ENCODE peak calls at places on chromosomes 7 and 10, in ten cellular contexts. One of them, this sample, is unnamed.

GRCh38 chr7:45984386-45985295 is 63.6 kb upstream of the IGFBP3 start:
- DNase-seq in uterus: no peak
- DNase-seq in tibial nerve: no peak
- DNase-seq in astrocyte of the spinal cord: no peak
- DNase-seq in AG10803: no peak
- DNase-seq in foreskin fibroblast: no peak
- DNase-seq in brain microvascular endothelial cell: no peak
- DNase-seq in H7: peak; percentile 29
- DNase-seq in hepatocyte: no peak
- DNase-seq in endodermal cell: peak; percentile 49
- DNase-seq in this sample: no peak

GRCh38 chr7:92422926-92423325 is 24.4 kb upstream of the GATAD1 start:
- DNase-seq in H7: no peak
- DNase-seq in AG10803: no peak
- DNase-seq in astrocyte of the spinal cord: no peak
- DNase-seq in endodermal cell: no peak
- DNase-seq in uterus: no peak
- DNase-seq in foreskin fibroblast: no peak
- DNase-seq in tibial nerve: no peak
- DNase-seq in hepatocyte: no peak
- DNase-seq in brain microvascular endothelial cell: no peak
- DNase-seq in this sample: no peak

GRCh38 chr7:22732556-22733126 is 5.6 kb downstream of the IL6 start:
- DNase-seq in astrocyte of the spinal cord: peak; percentile 25
- DNase-seq in hepatocyte: no peak
- DNase-seq in endodermal cell: no peak
- DNase-seq in H7: no peak
- DNase-seq in foreskin fibroblast: no peak
- DNase-seq in uterus: no peak
- DNase-seq in brain microvascular endothelial cell: peak; percentile 34
- DNase-seq in tibial nerve: no peak
- DNase-seq in AG10803: peak; percentile 66
- DNase-seq in this sample: no peak

GRCh38 chr10:82572686-82573226 is 697.8 kb downstream of the NRG3 start:
- DNase-seq in hepatocyte: no peak
- DNase-seq in tibial nerve: no peak
- DNase-seq in endodermal cell: no peak
- DNase-seq in H7: no peak
- DNase-seq in astrocyte of the spinal cord: no peak
- DNase-seq in AG10803: no peak
- DNase-seq in uterus: no peak
- DNase-seq in foreskin fibroblast: no peak
- DNase-seq in brain microvascular endothelial cell: no peak
- DNase-seq in this sample: no peak

GRCh38 chr7:56110611-56111010 is 4.3 kb upstream of the CHCHD2 start:
- DNase-seq in endodermal cell: no peak
- DNase-seq in astrocyte of the spinal cord: no peak
- DNase-seq in uterus: no peak
- DNase-seq in foreskin fibroblast: no peak
- DNase-seq in hepatocyte: no peak
- DNase-seq in tibial nerve: no peak
- DNase-seq in H7: no peak
- DNase-seq in brain microvascular endothelial cell: no peak
- DNase-seq in AG10803: no peak
- DNase-seq in this sample: no peak

GRCh38 chr10:15374156-15374555 is 3.1 kb upstream of the FAM171A1 start:
- DNase-seq in hepatocyte: no peak
- DNase-seq in foreskin fibroblast: no peak
- DNase-seq in AG10803: no peak
- DNase-seq in H7: peak; percentile 39
- DNase-seq in tibial nerve: no peak
- DNase-seq in astrocyte of the spinal cord: no peak
- DNase-seq in brain microvascular endothelial cell: no peak
- DNase-seq in uterus: no peak
- DNase-seq in endodermal cell: peak; percentile 59
- DNase-seq in this sample: no peak

GRCh38 chr7:45593121-45593541 is 19.0 kb downstream of the ADCY1 start:
- DNase-seq in H7: peak; percentile 11
- DNase-seq in astrocyte of the spinal cord: no peak
- DNase-seq in uterus: no peak
- DNase-seq in foreskin fibroblast: no peak
- DNase-seq in brain microvascular endothelial cell: no peak
- DNase-seq in hepatocyte: no peak
- DNase-seq in endodermal cell: peak; percentile 10
- DNase-seq in tibial nerve: no peak
- DNase-seq in AG10803: no peak
- DNase-seq in this sample: no peak

GRCh38 chr10:42992957-42993390 is 83.9 kb upstream of the RET start:
- DNase-seq in foreskin fibroblast: no peak
- DNase-seq in uterus: no peak
- DNase-seq in endodermal cell: no peak
- DNase-seq in tibial nerve: no peak
- DNase-seq in brain microvascular endothelial cell: no peak
- DNase-seq in hepatocyte: no peak
- DNase-seq in astrocyte of the spinal cord: no peak
- DNase-seq in AG10803: no peak
- DNase-seq in H7: peak; percentile 20
- DNase-seq in this sample: no peak

GRCh38 chr7:7183061-7183832 is 903 bp downstream of the C1GALT1 start:
- DNase-seq in endodermal cell: peak; percentile 77
- DNase-seq in tibial nerve: no peak
- DNase-seq in H7: peak; percentile 70
- DNase-seq in hepatocyte: peak; percentile 75
- DNase-seq in AG10803: peak; percentile 11
- DNase-seq in brain microvascular endothelial cell: peak; percentile 18
- DNase-seq in foreskin fibroblast: peak; percentile 59
- DNase-seq in astrocyte of the spinal cord: peak; percentile 54
- DNase-seq in uterus: no peak
- DNase-seq in this sample: no peak

GRCh38 chr10:72308320-72308987 is 34.7 kb downstream of the DDIT4 start:
- DNase-seq in astrocyte of the spinal cord: peak; percentile 81
- DNase-seq in H7: no peak
- DNase-seq in uterus: peak; percentile 78
- DNase-seq in foreskin fibroblast: peak; percentile 88
- DNase-seq in hepatocyte: peak; percentile 86
- DNase-seq in AG10803: peak; percentile 71
- DNase-seq in endodermal cell: no peak
- DNase-seq in brain microvascular endothelial cell: peak; percentile 84
- DNase-seq in tibial nerve: no peak
- DNase-seq in this sample: peak; percentile 38

GRCh38 chr10:73119457-73119856 is 9.2 kb downstream of the NUDT13 start:
- DNase-seq in astrocyte of the spinal cord: no peak
- DNase-seq in hepatocyte: no peak
- DNase-seq in AG10803: no peak
- DNase-seq in endodermal cell: no peak
- DNase-seq in tibial nerve: no peak
- DNase-seq in H7: no peak
- DNase-seq in uterus: no peak
- DNase-seq in foreskin fibroblast: no peak
- DNase-seq in brain microvascular endothelial cell: no peak
- DNase-seq in this sample: no peak

GRCh38 chr10:9613338-9613737 is 1404.3 kb upstream of the CELF2 start:
- DNase-seq in tibial nerve: no peak
- DNase-seq in brain microvascular endothelial cell: no peak
- DNase-seq in hepatocyte: no peak
- DNase-seq in AG10803: no peak
- DNase-seq in uterus: no peak
- DNase-seq in foreskin fibroblast: peak; percentile 34
- DNase-seq in H7: no peak
- DNase-seq in endodermal cell: no peak
- DNase-seq in astrocyte of the spinal cord: no peak
- DNase-seq in this sample: no peak

GRCh38 chr10:78944658-78945333 is 124.0 kb upstream of the ZMIZ1 start:
- DNase-seq in AG10803: peak; percentile 98
- DNase-seq in uterus: peak; percentile 91
- DNase-seq in tibial nerve: peak; percentile 72
- DNase-seq in brain microvascular endothelial cell: peak; percentile 95
- DNase-seq in astrocyte of the spinal cord: peak; percentile 98
- DNase-seq in endodermal cell: peak; percentile 59
- DNase-seq in H7: no peak
- DNase-seq in hepatocyte: peak; percentile 85
- DNase-seq in foreskin fibroblast: peak; percentile 96
- DNase-seq in this sample: peak; percentile 76

GRCh38 chr7:100679927-100680588 is 6.5 kb downstream of the GNB2 start:
- DNase-seq in hepatocyte: no peak
- DNase-seq in astrocyte of the spinal cord: no peak
- DNase-seq in uterus: peak; percentile 70
- DNase-seq in AG10803: peak; percentile 38
- DNase-seq in brain microvascular endothelial cell: no peak
- DNase-seq in tibial nerve: peak; percentile 86
- DNase-seq in endodermal cell: no peak
- DNase-seq in H7: peak; percentile 63
- DNase-seq in foreskin fibroblast: peak; percentile 88
- DNase-seq in this sample: no peak

GRCh38 chr7:27203964-27204594 is 4.2 kb upstream of the HOXA13 start:
- DNase-seq in brain microvascular endothelial cell: no peak
- DNase-seq in H7: no peak
- DNase-seq in uterus: no peak
- DNase-seq in tibial nerve: no peak
- DNase-seq in AG10803: no peak
- DNase-seq in astrocyte of the spinal cord: no peak
- DNase-seq in hepatocyte: no peak
- DNase-seq in endodermal cell: no peak
- DNase-seq in foreskin fibroblast: no peak
- DNase-seq in this sample: no peak

GRCh38 chr10:104332243-104333036 is 5.8 kb downstream of the ITPRIP start:
- DNase-seq in astrocyte of the spinal cord: peak; percentile 30
- DNase-seq in foreskin fibroblast: peak; percentile 19
- DNase-seq in brain microvascular endothelial cell: no peak
- DNase-seq in uterus: no peak
- DNase-seq in AG10803: peak; percentile 33
- DNase-seq in tibial nerve: no peak
- DNase-seq in endodermal cell: peak; percentile 53
- DNase-seq in hepatocyte: no peak
- DNase-seq in H7: no peak
- DNase-seq in this sample: no peak

GRCh38 chr7:105204520-105204919 is 184.2 kb downstream of the SRPK2 start:
- DNase-seq in hepatocyte: no peak
- DNase-seq in endodermal cell: no peak
- DNase-seq in uterus: no peak
- DNase-seq in brain microvascular endothelial cell: no peak
- DNase-seq in H7: no peak
- DNase-seq in astrocyte of the spinal cord: no peak
- DNase-seq in AG10803: no peak
- DNase-seq in foreskin fibroblast: no peak
- DNase-seq in tibial nerve: no peak
- DNase-seq in this sample: no peak

GRCh38 chr7:124155400-124156022 is 122.6 kb upstream of the TMEM229A start:
- DNase-seq in brain microvascular endothelial cell: no peak
- DNase-seq in H7: peak; percentile 1
- DNase-seq in astrocyte of the spinal cord: peak; percentile 53
- DNase-seq in AG10803: peak; percentile 27
- DNase-seq in endodermal cell: no peak
- DNase-seq in uterus: no peak
- DNase-seq in tibial nerve: no peak
- DNase-seq in foreskin fibroblast: peak; percentile 18
- DNase-seq in hepatocyte: peak; percentile 47
- DNase-seq in this sample: no peak

GRCh38 chr7:5526190-5527037 is 102.8 kb upstream of the TNRC18 start:
- DNase-seq in hepatocyte: peak; percentile 68
- DNase-seq in H7: peak; percentile 58
- DNase-seq in foreskin fibroblast: peak; percentile 75
- DNase-seq in astrocyte of the spinal cord: peak; percentile 43
- DNase-seq in uterus: no peak
- DNase-seq in brain microvascular endothelial cell: no peak
- DNase-seq in AG10803: peak; percentile 57
- DNase-seq in tibial nerve: no peak
- DNase-seq in endodermal cell: peak; percentile 85
- DNase-seq in this sample: no peak
- H3K4me3 ChIP-seq in hepatocyte: no peak overlapping the region
- H3K4me3 ChIP-seq in H7: no peak overlapping the region
- H3K4me3 ChIP-seq in foreskin fibroblast: peak overlapping the region; percentile 99
- H3K4me3 ChIP-seq in astrocyte of the spinal cord: peak overlapping the region; percentile 81
- H3K4me3 ChIP-seq in uterus: peak overlapping the region; percentile 84
- H3K4me3 ChIP-seq in brain microvascular endothelial cell: peak overlapping the region; percentile 97
- H3K4me3 ChIP-seq in AG10803: peak overlapping the region; percentile 98
- H3K4me3 ChIP-seq in tibial nerve: no peak overlapping the region
- H3K4me3 ChIP-seq in endodermal cell: peak overlapping the region; percentile 94
- H3K4me3 ChIP-seq in this sample: peak overlapping the region; percentile 84

GRCh38 chr10:92571649-92572048 is 2.2 kb downstream of the IDE start:
- DNase-seq in foreskin fibroblast: peak; percentile 26
- DNase-seq in uterus: no peak
- DNase-seq in astrocyte of the spinal cord: no peak
- DNase-seq in hepatocyte: no peak
- DNase-seq in brain microvascular endothelial cell: no peak
- DNase-seq in tibial nerve: no peak
- DNase-seq in AG10803: peak; percentile 46
- DNase-seq in H7: no peak
- DNase-seq in endodermal cell: no peak
- DNase-seq in this sample: no peak
- H3K4me3 ChIP-seq in foreskin fibroblast: peak overlapping the region; percentile 84
- H3K4me3 ChIP-seq in uterus: no peak overlapping the region
- H3K4me3 ChIP-seq in astrocyte of the spinal cord: no peak overlapping the region
- H3K4me3 ChIP-seq in hepatocyte: no peak overlapping the region
- H3K4me3 ChIP-seq in brain microvascular endothelial cell: no peak overlapping the region
- H3K4me3 ChIP-seq in tibial nerve: no peak overlapping the region
- H3K4me3 ChIP-seq in AG10803: no peak overlapping the region
- H3K4me3 ChIP-seq in H7: no peak overlapping the region
- H3K4me3 ChIP-seq in endodermal cell: peak overlapping the region; percentile 98
- H3K4me3 ChIP-seq in this sample: peak overlapping the region; percentile 70

GRCh38 chr7:130994378-130995115 is 260.5 kb upstream of the KLF14 start:
- DNase-seq in astrocyte of the spinal cord: no peak
- DNase-seq in brain microvascular endothelial cell: no peak
- DNase-seq in tibial nerve: no peak
- DNase-seq in H7: no peak
- DNase-seq in hepatocyte: peak; percentile 16
- DNase-seq in foreskin fibroblast: no peak
- DNase-seq in endodermal cell: peak; percentile 53
- DNase-seq in AG10803: no peak
- DNase-seq in uterus: peak; percentile 69
- DNase-seq in this sample: no peak
- H3K4me3 ChIP-seq in astrocyte of the spinal cord: no peak overlapping the region
- H3K4me3 ChIP-seq in brain microvascular endothelial cell: no peak overlapping the region
- H3K4me3 ChIP-seq in tibial nerve: no peak overlapping the region
- H3K4me3 ChIP-seq in H7: no peak overlapping the region
- H3K4me3 ChIP-seq in hepatocyte: no peak overlapping the region
- H3K4me3 ChIP-seq in foreskin fibroblast: no peak overlapping the region
- H3K4me3 ChIP-seq in endodermal cell: no peak overlapping the region
- H3K4me3 ChIP-seq in AG10803: no peak overlapping the region
- H3K4me3 ChIP-seq in uterus: peak overlapping the region; percentile 3
- H3K4me3 ChIP-seq in this sample: no peak overlapping the region

GRCh38 chr7:1537631-1538412 is 7.3 kb downstream of the MAFK start:
- DNase-seq in brain microvascular endothelial cell: peak; percentile 100
- DNase-seq in endodermal cell: peak; percentile 79
- DNase-seq in H7: peak; percentile 92
- DNase-seq in foreskin fibroblast: peak; percentile 91
- DNase-seq in uterus: peak; percentile 96
- DNase-seq in AG10803: peak; percentile 91
- DNase-seq in tibial nerve: peak; percentile 96
- DNase-seq in hepatocyte: peak; percentile 90
- DNase-seq in astrocyte of the spinal cord: peak; percentile 96
- DNase-seq in this sample: peak; percentile 77
- H3K4me3 ChIP-seq in brain microvascular endothelial cell: peak overlapping the region; percentile 55
- H3K4me3 ChIP-seq in endodermal cell: no peak overlapping the region
- H3K4me3 ChIP-seq in H7: no peak overlapping the region
- H3K4me3 ChIP-seq in foreskin fibroblast: peak overlapping the region; percentile 61
- H3K4me3 ChIP-seq in uterus: peak overlapping the region; percentile 46
- H3K4me3 ChIP-seq in AG10803: peak overlapping the region; percentile 80
- H3K4me3 ChIP-seq in tibial nerve: peak overlapping the region; percentile 38
- H3K4me3 ChIP-seq in hepatocyte: no peak overlapping the region
- H3K4me3 ChIP-seq in astrocyte of the spinal cord: peak overlapping the region; percentile 40
- H3K4me3 ChIP-seq in this sample: peak overlapping the region; percentile 43